ENCODE peak calls at places on chromosome 3, in four cellular contexts. U is endothelial cell of umbilical vein, O is GM23338, M is left ventricle myocardium inferior. K is an unnamed sample.

GRCh38 chr3:94110854-94111253 is 48.0 kb downstream of the NSUN3 start:
- DNase-seq in U (no peak), O (no peak), M (no peak), K (no peak)

GRCh38 chr3:172140499-172141391 is 101.4 kb downstream of the FNDC3B start:
- DNase-seq in U (peak), O (peak), M (no peak), K (peak)

GRCh38 chr3:61526307-61526706 is 35.1 kb upstream of the PTPRG start:
- DNase-seq in U (no peak), M (no peak), O (no peak), K (no peak)

GRCh38 chr3:129218742-129219141 is 30.7 kb upstream of the COPG1 start:
- DNase-seq in O (no peak), M (no peak), U (no peak), K (no peak)

GRCh38 chr3:134312072-134312872 is 61.6 kb upstream of the RYK start:
- DNase-seq in U (no peak), M (no peak), O (peak), K (no peak)

GRCh38 chr3:43964640-43965039 is 273.9 kb downstream of the ABHD5 start:
- DNase-seq in O (no peak), M (no peak), U (no peak), K (no peak)

GRCh38 chr3:30043156-30043555 is 563.2 kb upstream of the TGFBR2 start:
- DNase-seq in U (peak), M (no peak), O (peak), K (no peak)

GRCh38 chr3:190076601-190077444 is 43.9 kb downstream of the P3H2 start:
- DNase-seq in U (peak), M (no peak), O (peak), K (peak)

GRCh38 chr3:196219194-196219969 is 3.0 kb downstream of the SLC51A start:
- DNase-seq in M (peak), U (peak), O (peak), K (peak)

GRCh38 chr3:27287052-27287451 is 82.1 kb downstream of the NEK10 start:
- DNase-seq in U (no peak), M (no peak), O (peak), K (no peak)

GRCh38 chr3:69696365-69696764 is 42.9 kb upstream of the MITF start:
- DNase-seq in M (no peak), U (no peak), O (peak), K (no peak)

GRCh38 chr3:45426161-45426560 is 37.8 kb downstream of the LARS2 start:
- DNase-seq in U (no peak), M (no peak), O (peak), K (no peak)

GRCh38 chr3:44685128-44685800 is 27.2 kb upstream of the ZNF502 start:
- DNase-seq in U (peak), O (peak), M (peak), K (peak)

GRCh38 chr3:148955544-148956346 is 35.6 kb upstream of the GYG1 start:
- DNase-seq in O (peak), M (no peak), U (peak), K (peak)

GRCh38 chr3:195104340-195104739 is 166.6 kb downstream of the XXYLT1 start:
- DNase-seq in O (no peak), U (no peak), M (no peak), K (no peak)

GRCh38 chr3:104646196-104646595 is 720.5 kb upstream of the ALCAM start:
- DNase-seq in M (no peak), U (no peak), O (no peak), K (no peak)

GRCh38 chr3:126711361-126711760 is 7.3 kb downstream of the CHCHD6 start:
- DNase-seq in M (no peak), O (peak), U (no peak), K (peak)
- H3K4me3 ChIP-seq in M (no peak), O (no peak), U (no peak), K (no peak)

GRCh38 chr3:160400631-160401150 is 1.2 kb downstream of the SMC4 start:
- DNase-seq in O (peak), M (peak), U (no peak), K (no peak)

GRCh38 chr3:160403796-160404510 is 4.5 kb downstream of the SMC4 start:
- DNase-seq in U (peak), O (no peak), M (no peak), K (no peak)

GRCh38 chr3:160401301-160402095 is 2.0 kb downstream of the SMC4 start:
- DNase-seq in O (no peak), U (peak), M (no peak), K (peak)

GRCh38 chr3:160403028-160403545 is 3.6 kb downstream of the SMC4 start:
- DNase-seq in M (no peak), O (no peak), U (peak), K (no peak)

GRCh38 chr3:160402249-160403027 is 3.0 kb downstream of the SMC4 start:
- DNase-seq in O (no peak), U (peak), M (no peak), K (no peak)
- H3K4me3 ChIP-seq in O (peak), U (peak), M (peak), K (peak)

GRCh38 chr3:187909871-187910270 is 164.6 kb upstream of the BCL6 start:
- DNase-seq in U (no peak), O (no peak), M (no peak), K (no peak)
- H3K4me3 ChIP-seq in U (no peak), O (no peak), M (no peak), K (no peak)

GRCh38 chr3:146470424-146470990 is 1.1 kb upstream of the PLSCR2 start:
- DNase-seq in U (no peak), O (peak), M (no peak), K (no peak)
- H3K4me3 ChIP-seq in U (no peak), O (peak), M (no peak), K (no peak)

GRCh38 chr3:112459750-112460149 is 39.5 kb downstream of the BTLA start:
- DNase-seq in M (no peak), U (no peak), O (no peak), K (no peak)
- H3K4me3 ChIP-seq in M (no peak), U (no peak), O (no peak), K (no peak)

GRCh38 chr3:156431334-156432121 is 123.4 kb downstream of the SSR3 start:
- DNase-seq in M (no peak), U (peak), O (no peak), K (no peak)
- H3K4me3 ChIP-seq in M (no peak), U (no peak), O (no peak), K (no peak)

GRCh38 chr3:49120438-49121135 is at the start of gene USP19:
- DNase-seq in U (peak), M (peak), O (peak), K (peak)

GRCh38 chr3:49120096-49120437 is 556 bp downstream of the USP19 start:
- DNase-seq in U (peak), O (peak), M (no peak), K (no peak)

GRCh38 chr3:49122886-49123545 is 2.4 kb upstream of the USP19 start:
- DNase-seq in O (no peak), M (no peak), U (no peak), K (no peak)

GRCh38 chr3:49122022-49122421 is 1.4 kb upstream of the USP19 start:
- DNase-seq in O (no peak), U (no peak), M (no peak), K (no peak)

GRCh38 chr3:49121244-49121671 is 635 bp upstream of the USP19 start:
- DNase-seq in O (no peak), M (no peak), U (no peak), K (no peak)
- H3K4me3 ChIP-seq in O (peak), M (peak), U (no peak), K (no peak)

GRCh38 chr3:24670871-24671270 is 176.2 kb upstream of the THRB start:
- DNase-seq in M (no peak), U (no peak), O (no peak), K (no peak)
- H3K4me3 ChIP-seq in M (no peak), U (no peak), O (no peak), K (no peak)

K was measured in foreskin fibroblast.